ENCODE peak calls at places on chromosomes 12 and 14, in ten cellular contexts. X is naive thymus-derived CD4-positive, alpha-beta T cell; K is stimulated activated naive CD8-positive, alpha-beta T cell treated with anti-CD3 and anti-CD28 coated beads, Interleukin-15, Interleukin-2, amounts not matched to agents 100 U/mL and 50 U/mL, for 24 hours; Z is IMR-90; F is central memory CD4-positive, alpha-beta T cell; S is Calu3; P is neuronal stem cell; E is GM12891; N is fibroblast of mammary gland; D is GM23248. B is an unnamed sample.

GRCh38 chr14:73878436-73878835 is 8.2 kb upstream of the ZNF410 start:
- DNase-seq in E (no peak), K (no peak), N (peak), P (no peak), S (no peak), Z (peak), F (no peak), X (no peak), D (no peak), B (peak)

GRCh38 chr12:47079894-47080724 is at the start of gene AMIGO2:
- DNase-seq in F (peak), X (peak), Z (peak), K (peak), S (peak), P (peak), D (peak), N (peak), E (no peak), B (peak)

GRCh38 chr14:58732387-58732786 is 94.6 kb downstream of the DACT1 start:
- DNase-seq in N (no peak), S (no peak), F (no peak), K (peak), X (no peak), P (no peak), Z (no peak), E (no peak), D (no peak), B (no peak)

GRCh38 chr14:47207636-47208035 is 467.8 kb downstream of the MDGA2 start:
- DNase-seq in F (no peak), N (peak), E (no peak), P (no peak), D (peak), S (no peak), K (no peak), X (no peak), Z (no peak), B (no peak)

GRCh38 chr12:1593232-1594044 is 943 bp downstream of the FBXL14 start:
- DNase-seq in D (peak), S (peak), N (no peak), Z (no peak), F (peak), K (peak), E (no peak), P (no peak), X (peak), B (peak)

GRCh38 chr12:47751561-47751960 is 7.1 kb downstream of the RAPGEF3 start:
- DNase-seq in N (no peak), F (no peak), K (no peak), E (no peak), S (no peak), X (no peak), D (no peak), P (no peak), Z (no peak), B (no peak)

GRCh38 chr14:68789798-68790655 is 2.8 kb downstream of the ZFP36L1 start:
- DNase-seq in S (peak), P (no peak), N (no peak), F (no peak), E (no peak), K (peak), D (peak), X (no peak), Z (no peak), B (peak)

GRCh38 chr14:25132734-25133422 is 82.9 kb upstream of the STXBP6 start:
- DNase-seq in N (peak), D (peak), K (peak), Z (peak), S (peak), P (peak), F (peak), X (peak), E (peak), B (peak)

GRCh38 chr12:100716949-100717732 is 77.4 kb upstream of the ANO4 start:
- DNase-seq in K (no peak), X (no peak), P (peak), D (peak), S (peak), N (peak), F (no peak), E (peak), Z (no peak), B (peak)

GRCh38 chr14:75469606-75470237 is 41.9 kb downstream of the JDP2 start:
- DNase-seq in X (no peak), K (no peak), N (no peak), P (no peak), E (no peak), S (no peak), F (no peak), D (peak), Z (no peak), B (no peak)

GRCh38 chr14:22589096-22589839 is at the start of gene DAD1:
- DNase-seq in K (peak), S (peak), X (peak), N (peak), D (peak), F (peak), Z (peak), P (peak), E (peak), B (peak)

GRCh38 chr12:99157946-99158345 is 489.6 kb upstream of the GARIN6 start:
- DNase-seq in Z (no peak), K (no peak), E (no peak), F (no peak), D (no peak), X (no peak), N (peak), P (no peak), S (no peak), B (peak)

GRCh38 chr14:105075364-105076295 is 10.4 kb upstream of the GPR132 start:
- DNase-seq in F (no peak), Z (peak), E (peak), N (no peak), S (no peak), X (no peak), D (peak), K (no peak), P (no peak), B (peak)

GRCh38 chr14:39265741-39266588 is 32.2 kb downstream of the MIA2 start:
- DNase-seq in D (peak), S (no peak), P (no peak), F (no peak), N (peak), E (no peak), K (no peak), X (no peak), Z (peak), B (peak)

GRCh38 chr12:19456176-19456575 is 16.9 kb downstream of the AEBP2 start:
- DNase-seq in P (no peak), Z (no peak), K (no peak), E (no peak), D (no peak), X (no peak), F (no peak), N (no peak), S (no peak), B (no peak)

GRCh38 chr12:125871811-125872594 is 806.8 kb downstream of the AACS start:
- DNase-seq in N (no peak), P (no peak), F (no peak), X (no peak), K (no peak), Z (no peak), D (no peak), E (no peak), S (no peak), B (no peak)

GRCh38 chr12:52836042-52836466 is 1.9 kb upstream of the KRT79 start:
- DNase-seq in N (peak), X (no peak), K (peak), S (peak), E (no peak), Z (peak), F (no peak), P (no peak), D (peak), B (peak)

GRCh38 chr14:62077676-62078261 is 315.5 kb downstream of the SNAPC1 start:
- DNase-seq in D (no peak), Z (no peak), E (no peak), S (no peak), X (peak), F (peak), K (no peak), P (no peak), N (no peak), B (no peak)

GRCh38 chr12:4034926-4035325 is 161.7 kb upstream of the PARP11 start:
- DNase-seq in N (peak), F (no peak), P (no peak), X (no peak), K (no peak), Z (peak), S (no peak), D (no peak), E (no peak), B (peak)

GRCh38 chr12:11408096-11408495 is 12.7 kb upstream of the PRB2 start:
- DNase-seq in E (no peak), S (no peak), X (no peak), D (no peak), Z (no peak), F (no peak), N (no peak), P (no peak), K (no peak), B (no peak)

GRCh38 chr12:79251356-79251755 is 386.8 kb downstream of the SYT1 start:
- DNase-seq in N (no peak), F (no peak), Z (peak), D (peak), K (no peak), P (no peak), E (no peak), X (no peak), S (no peak), B (peak)

GRCh38 chr12:2739832-2740641 is 54.7 kb upstream of the FKBP4 start:
- DNase-seq in S (peak), N (peak), D (peak), F (no peak), K (no peak), X (no peak), E (no peak), Z (peak), P (peak), B (peak)

GRCh38 chr14:104020471-104020870 is 65.0 kb upstream of the ASPG start:
- DNase-seq in F (no peak), X (no peak), N (no peak), E (no peak), Z (no peak), K (no peak), S (no peak), P (no peak), D (no peak), B (no peak)

GRCh38 chr12:46109343-46110219 is 119.2 kb upstream of the SCAF11 start:
- DNase-seq in F (no peak), X (no peak), K (no peak), N (no peak), P (no peak), E (no peak), S (no peak), D (no peak), Z (no peak), B (no peak)

GRCh38 chr14:78010688-78011087 is 159.5 kb upstream of the NRXN3 start:
- DNase-seq in S (no peak), K (no peak), X (no peak), Z (peak), D (peak), F (no peak), P (no peak), E (no peak), N (peak), B (peak)

GRCh38 chr12:44876554-44877275 is 600 bp upstream of the NELL2 start:
- DNase-seq in S (peak), N (peak), K (peak), Z (no peak), X (no peak), F (peak), P (peak), D (peak), E (peak), B (peak)

GRCh38 chr14:53828820-53829219 is 127.8 kb downstream of the BMP4 start:
- DNase-seq in X (no peak), N (no peak), Z (no peak), D (no peak), P (no peak), K (no peak), S (no peak), E (no peak), F (no peak), B (no peak)

GRCh38 chr14:93764211-93764659 is 24.1 kb downstream of the PRIMA1 start:
- DNase-seq in P (no peak), Z (peak), E (no peak), X (no peak), F (no peak), S (no peak), N (peak), K (no peak), D (peak), B (peak)

GRCh38 chr14:35368139-35368460 is 36.4 kb downstream of the NFKBIA start:
- DNase-seq in D (no peak), F (no peak), X (no peak), K (peak), Z (no peak), P (no peak), S (no peak), E (no peak), N (no peak), B (no peak)

B was measured in ELR.